ENCODE peak calls at places on chromosome 19, in four cellular contexts. Z is Calu3, P is GM12865, J is neural progenitor cell. H is an unnamed sample.

GRCh38 chr19:801030-801860 is 4.0 kb downstream of the PTBP1 start:
- DNase-seq in Z (peak), P (no peak), J (no peak), H (no peak)

GRCh38 chr19:17734146-17734545 is 14.9 kb downstream of the MAP1S start:
- DNase-seq in Z (no peak), P (no peak), J (no peak), H (no peak)

GRCh38 chr19:58568731-58569130 is 4.4 kb downstream of the MZF1 start:
- DNase-seq in Z (no peak), P (no peak), J (no peak), H (no peak)

GRCh38 chr19:49133621-49134454 is 14.5 kb downstream of the PPFIA3 start:
- DNase-seq in Z (peak), P (no peak), J (peak), H (peak)

GRCh38 chr19:10749435-10750384 is 31.8 kb downstream of the DNM2 start:
- DNase-seq in Z (peak), P (no peak), J (no peak), H (peak)

GRCh38 chr19:44677019-44677809 is 5.9 kb downstream of the CEACAM19 start:
- DNase-seq in Z (no peak), P (peak), J (peak), H (peak)

GRCh38 chr19:45615795-45616708 is 14.0 kb upstream of the GPR4 start:
- DNase-seq in Z (peak), P (peak), J (peak), H (peak)

GRCh38 chr19:48258350-48258749 is 2.6 kb upstream of the CARD8 start:
- DNase-seq in Z (no peak), P (peak), J (no peak), H (no peak)

GRCh38 chr19:36256064-36256463 is 41.2 kb downstream of the ZNF146 start:
- DNase-seq in Z (no peak), P (no peak), J (no peak), H (no peak)

GRCh38 chr19:52638601-52639000 is 446 bp upstream of the ZNF83 start:
- DNase-seq in Z (no peak), P (no peak), J (no peak), H (peak)

GRCh38 chr19:1261512-1261862 is 7.6 kb upstream of the CIRBP start:
- DNase-seq in Z (no peak), P (no peak), J (peak), H (no peak)

GRCh38 chr19:39390460-39390758 is 497 bp downstream of the PAF1 start:
- DNase-seq in Z (no peak), P (no peak), J (no peak), H (peak)

GRCh38 chr19:33208371-33208770 is 14.2 kb downstream of the LRP3 start:
- DNase-seq in Z (no peak), P (no peak), J (no peak), H (no peak)

GRCh38 chr19:5477451-5478215 is 22.4 kb downstream of the ZNRF4 start:
- DNase-seq in Z (no peak), P (no peak), J (no peak), H (no peak)

GRCh38 chr19:52687658-52688057 is 47.2 kb downstream of the ZNF611 start:
- DNase-seq in Z (no peak), P (no peak), J (no peak), H (no peak)

GRCh38 chr19:57088125-57088524 is 31.7 kb upstream of the USP29 start:
- DNase-seq in Z (no peak), P (no peak), J (no peak), H (no peak)

GRCh38 chr19:11578342-11579142 is 1.1 kb upstream of the ACP5 start:
- DNase-seq in Z (no peak), P (peak), J (peak), H (no peak)

GRCh38 chr19:30371960-30372824 is at the start of gene ZNF536:
- DNase-seq in Z (no peak), P (no peak), J (peak), H (no peak)

GRCh38 chr19:42122691-42123607 is 9.3 kb downstream of the POU2F2 start:
- DNase-seq in Z (no peak), P (peak), J (no peak), H (no peak)

GRCh38 chr19:8973501-8974091 is 36.6 kb downstream of the MUC16 start:
- DNase-seq in Z (no peak), P (no peak), J (peak), H (peak)

GRCh38 chr19:33241530-33242101 is 16.0 kb upstream of the SLC7A10 start:
- DNase-seq in Z (peak), P (peak), J (peak), H (no peak)

GRCh38 chr19:19087676-19088075 is 23.9 kb downstream of the SLC25A42 start:
- DNase-seq in Z (no peak), P (no peak), J (no peak), H (no peak)

GRCh38 chr19:18292810-18293641 is 11.6 kb upstream of the JUND start:
- DNase-seq in Z (peak), P (peak), J (peak), H (peak)

GRCh38 chr19:57403737-57404537 is 7.0 kb upstream of the ZNF17 start:
- DNase-seq in Z (no peak), P (no peak), J (no peak), H (no peak)

GRCh38 chr19:4449826-4450075 is 7.8 kb downstream of the UBXN6 start:
- DNase-seq in Z (no peak), P (no peak), J (no peak), H (no peak)

GRCh38 chr19:38425810-38426466 is at the start of gene RASGRP4:
- DNase-seq in Z (no peak), P (peak), J (no peak), H (no peak)

GRCh38 chr19:51246153-51246552 is 4.7 kb upstream of the SIGLECL1 start:
- DNase-seq in Z (peak), P (no peak), J (no peak), H (peak)

GRCh38 chr19:58409010-58409790 is 751 bp downstream of the ZNF584 start:
- DNase-seq in Z (peak), P (peak), J (peak), H (no peak)

GRCh38 chr19:2055871-2056809 is 5.1 kb upstream of the MKNK2 start:
- DNase-seq in Z (no peak), P (peak), J (no peak), H (no peak)

GRCh38 chr19:7482584-7483439 is 6.0 kb downstream of the PEX11G start:
- DNase-seq in Z (no peak), P (no peak), J (peak), H (peak)

GRCh38 chr19:23991170-23991569 is 76.5 kb downstream of the ZNF726 start:
- DNase-seq in Z (peak), P (no peak), J (no peak), H (no peak)

GRCh38 chr19:51156710-51157109 is 14.6 kb downstream of the SIGLEC7 start:
- DNase-seq in Z (no peak), P (no peak), J (no peak), H (no peak)

GRCh38 chr19:22623841-22624221 is 10.3 kb upstream of the ZNF492 start:
- DNase-seq in Z (no peak), P (no peak), J (no peak), H (no peak)

GRCh38 chr19:58474291-58474996 is 1.7 kb upstream of the ZNF446 start:
- DNase-seq in Z (no peak), P (no peak), J (no peak), H (no peak)

H was measured in trophoblast cell.